ENCODE peak calls at places on chromosomes 3 and 15, in four cellular contexts. W is HepG2, U is H1, K is GM12878. F is an unnamed sample.

GRCh38 chr3:100169186-100169585 is 54.9 kb upstream of the FILIP1L start:
- DNase-seq in W (no peak), U (no peak), K (no peak), F (no peak)

GRCh38 chr3:86416334-86416733 is 574.6 kb downstream of the VGLL3 start:
- DNase-seq in W (no peak), U (no peak), K (no peak), F (no peak)

GRCh38 chr3:102194760-102195159 is 240.1 kb upstream of the ZPLD1 start:
- DNase-seq in W (no peak), U (no peak), K (no peak), F (no peak)

GRCh38 chr15:76678766-76679165 is 226.4 kb downstream of the SCAPER start:
- DNase-seq in W (no peak), U (no peak), K (no peak), F (no peak)

GRCh38 chr3:3827111-3827510 is 27.9 kb downstream of the LRRN1 start:
- DNase-seq in W (no peak), U (no peak), K (no peak), F (no peak)

GRCh38 chr15:86165263-86166204 is 85.9 kb downstream of the AGBL1 start:
- DNase-seq in W (no peak), U (no peak), K (no peak), F (no peak)

GRCh38 chr3:47432673-47433072 is 43.1 kb downstream of the SCAP start:
- DNase-seq in W (no peak), U (no peak), K (no peak), F (no peak)

GRCh38 chr3:10521772-10522441 is 16.5 kb upstream of the ATP2B2 start:
- DNase-seq in W (no peak), U (no peak), K (no peak), F (no peak)

GRCh38 chr3:191901746-191902145 is 440.8 kb downstream of the PYDC2 start:
- DNase-seq in W (no peak), U (no peak), K (no peak), F (no peak)

GRCh38 chr15:89749951-89750559 is 994 bp downstream of the MESP1 start:
- DNase-seq in W (no peak), U (no peak), K (no peak), F (no peak)

GRCh38 chr3:185153170-185153733 is 392 bp upstream of the C3orf70 start:
- DNase-seq in W (no peak), U (no peak), K (no peak), F (no peak)

GRCh38 chr3:171194965-171195364 is 168.4 kb upstream of the SLC2A2 start:
- DNase-seq in W (no peak), U (no peak), K (no peak), F (no peak)

GRCh38 chr3:62875103-62876002 is at the start of gene CADPS:
- DNase-seq in W (no peak), U (no peak), K (no peak), F (no peak)

GRCh38 chr3:56342475-56342874 is 125.8 kb downstream of the ERC2 start:
- DNase-seq in W (no peak), U (no peak), K (no peak), F (no peak)

GRCh38 chr3:126152931-126153694 is 27.3 kb downstream of the ALDH1L1 start:
- DNase-seq in W (no peak), U (no peak), K (no peak), F (no peak)
- TF ChIP-seq HDAC2 in W (no peak), U (no peak), K (no peak), F (no peak)

DNA sequence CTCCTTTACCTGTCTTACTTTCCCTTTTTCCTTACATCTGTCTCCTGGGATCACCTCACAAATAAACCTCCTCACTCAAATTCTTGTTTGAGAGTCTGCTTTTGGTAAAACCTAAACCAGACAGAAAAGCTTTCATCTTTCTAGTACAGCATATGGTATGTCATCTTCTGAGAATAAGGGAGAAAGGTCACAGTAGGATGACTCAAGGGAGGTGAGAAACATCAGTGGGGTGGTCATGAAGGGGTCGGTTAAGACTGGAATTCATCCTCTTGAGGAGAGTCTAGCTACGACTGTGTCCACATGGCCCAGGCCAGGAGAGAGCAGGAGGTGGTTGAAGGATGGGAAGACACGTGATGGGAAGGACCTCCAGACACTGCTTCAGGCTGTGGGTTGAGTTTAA is 34.8 kb upstream of the CCK start:
- DNase-seq in W (no peak), U (no peak), K (no peak), F (no peak)
- TF ChIP-seq ATF3 in W (no peak), U (no peak), K (no peak), F (no peak)

GRCh38 chr3:12198301-12198700 is 39.6 kb upstream of the TIMP4 start:
- DNase-seq in W (no peak), U (no peak), K (no peak), F (no peak)
- TF ChIP-seq HDAC2 in W (no peak), U (no peak), K (no peak), F (no peak)

GRCh38 chr3:105367063-105367405 is 325 bp downstream of the ALCAM start:
- DNase-seq in W (no peak), U (no peak), K (no peak), F (no peak)
- TF ChIP-seq ATF3 in W (no peak), U (no peak), K (no peak), F (no peak)

DNA sequence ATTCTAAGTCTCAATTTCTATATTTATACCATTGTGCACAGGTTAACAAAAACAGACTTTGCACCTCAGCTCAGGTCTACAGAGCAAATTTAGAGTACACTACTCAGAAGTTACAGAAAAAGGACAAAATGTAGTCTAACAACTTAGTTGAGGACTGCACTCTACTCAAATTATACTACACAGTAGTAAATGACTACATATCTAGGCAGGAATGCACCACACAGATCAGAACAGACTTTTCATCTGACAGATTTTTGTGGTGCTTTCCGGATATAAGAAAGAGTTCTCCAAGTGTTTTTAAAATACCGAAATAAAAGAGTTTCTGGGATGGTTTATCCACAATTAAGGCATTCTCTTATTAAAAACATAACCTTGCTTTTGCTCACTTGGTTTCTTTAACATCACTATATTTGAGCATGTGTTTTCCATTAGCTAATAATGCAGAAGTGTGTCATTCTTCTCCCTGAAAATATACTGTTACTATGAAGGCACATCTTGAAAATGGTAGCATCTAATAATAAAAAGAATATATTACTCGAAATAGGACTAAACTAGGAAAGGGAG is 133.0 kb downstream of the MAGI1 start:
- DNase-seq in W (no peak), U (no peak), K (no peak), F (no peak)
- TF ChIP-seq HDAC2 in W (no peak), U (no peak), K (no peak), F (no peak)

GRCh38 chr3:54859204-54859603 is 68.7 kb downstream of the LRTM1 start:
- DNase-seq in W (no peak), U (no peak), K (no peak), F (no peak)
- TF ChIP-seq ATF3 in W (no peak), U (no peak), K (no peak), F (no peak)

DNA sequence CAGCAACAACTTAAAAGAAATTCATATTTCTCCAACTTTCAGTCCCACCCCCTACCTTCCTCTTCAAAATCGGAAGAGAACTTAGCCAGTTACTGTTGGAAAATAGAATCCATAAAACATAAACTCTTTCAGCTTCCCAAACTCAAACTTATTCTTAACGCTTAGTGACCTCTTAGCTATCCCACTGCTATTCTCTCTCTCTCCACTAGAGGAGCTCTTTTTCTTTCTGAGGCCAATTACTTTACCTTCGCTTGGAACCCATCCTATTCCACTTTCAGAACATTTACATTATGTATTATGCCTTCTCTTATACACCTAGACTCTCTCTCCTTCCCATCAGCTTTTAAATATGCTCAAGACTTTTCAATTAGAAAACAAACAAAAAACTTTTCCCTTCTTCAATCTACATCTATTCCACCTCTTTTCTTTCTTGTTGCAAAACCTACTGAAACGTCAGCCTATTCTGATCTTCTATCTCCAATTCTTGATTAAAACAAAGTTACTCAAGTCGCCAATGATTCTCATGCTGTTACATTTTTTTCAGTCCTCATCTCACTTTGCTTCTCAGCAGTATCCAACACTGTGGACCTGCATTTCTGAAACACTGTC is 13.4 kb upstream of the GHSR start:
- DNase-seq in W (peak), U (no peak), K (no peak), F (peak)
- TF ChIP-seq HDAC2 in W (no peak), U (no peak), K (no peak), F (no peak)

F was measured in K562.